ENCODE peak calls at places on chromosomes 6 and 20, in four cellular contexts. One of them, this sample, is unnamed.

GRCh38 chr6:41462980-41463930 is 82.9 kb upstream of the FOXP4 start:
- DNase-seq in left colon: no peak
- DNase-seq in naive thymus-derived CD8-positive, alpha-beta T cell: no peak
- DNase-seq in activated CD4-positive, alpha-beta T cell treated with anti-CD3 and anti-CD28 coated beads, Interleukin-2, amount 50 U/mL, for 4 hours: no peak
- DNase-seq in this sample: peak; percentile 27

GRCh38 chr6:138959521-138959920 is 28.5 kb downstream of the REPS1 start:
- DNase-seq in left colon: no peak
- DNase-seq in naive thymus-derived CD8-positive, alpha-beta T cell: no peak
- DNase-seq in activated CD4-positive, alpha-beta T cell treated with anti-CD3 and anti-CD28 coated beads, Interleukin-2, amount 50 U/mL, for 4 hours: no peak
- DNase-seq in this sample: no peak

GRCh38 chr6:16741112-16742016 is 19.9 kb downstream of the ATXN1 start:
- DNase-seq in left colon: no peak
- DNase-seq in naive thymus-derived CD8-positive, alpha-beta T cell: no peak
- DNase-seq in activated CD4-positive, alpha-beta T cell treated with anti-CD3 and anti-CD28 coated beads, Interleukin-2, amount 50 U/mL, for 4 hours: no peak
- DNase-seq in this sample: no peak

GRCh38 chr6:27890351-27891299 is 21.6 kb downstream of the OR2B2 start:
- DNase-seq in left colon: peak; percentile 77
- DNase-seq in naive thymus-derived CD8-positive, alpha-beta T cell: peak; percentile 78
- DNase-seq in activated CD4-positive, alpha-beta T cell treated with anti-CD3 and anti-CD28 coated beads, Interleukin-2, amount 50 U/mL, for 4 hours: peak; percentile 44
- DNase-seq in this sample: peak; percentile 59

GRCh38 chr6:109363753-109364152 is 18.5 kb downstream of the CD164 start:
- DNase-seq in left colon: no peak
- DNase-seq in naive thymus-derived CD8-positive, alpha-beta T cell: no peak
- DNase-seq in activated CD4-positive, alpha-beta T cell treated with anti-CD3 and anti-CD28 coated beads, Interleukin-2, amount 50 U/mL, for 4 hours: no peak
- DNase-seq in this sample: no peak

GRCh38 chr6:41153992-41154625 is at the start of gene TREML1:
- DNase-seq in left colon: no peak
- DNase-seq in naive thymus-derived CD8-positive, alpha-beta T cell: no peak
- DNase-seq in activated CD4-positive, alpha-beta T cell treated with anti-CD3 and anti-CD28 coated beads, Interleukin-2, amount 50 U/mL, for 4 hours: no peak
- DNase-seq in this sample: no peak

GRCh38 chr6:44099192-44099591 is 28.1 kb downstream of the MRPL14 start:
- DNase-seq in left colon: no peak
- DNase-seq in naive thymus-derived CD8-positive, alpha-beta T cell: no peak
- DNase-seq in activated CD4-positive, alpha-beta T cell treated with anti-CD3 and anti-CD28 coated beads, Interleukin-2, amount 50 U/mL, for 4 hours: no peak
- DNase-seq in this sample: no peak

GRCh38 chr20:34693414-34693813 is 10.7 kb upstream of the TP53INP2 start:
- DNase-seq in left colon: no peak
- DNase-seq in naive thymus-derived CD8-positive, alpha-beta T cell: no peak
- DNase-seq in activated CD4-positive, alpha-beta T cell treated with anti-CD3 and anti-CD28 coated beads, Interleukin-2, amount 50 U/mL, for 4 hours: no peak
- DNase-seq in this sample: no peak

GRCh38 chr20:21433329-21433890 is 36.1 kb upstream of the NKX2-4 start:
- DNase-seq in left colon: no peak
- DNase-seq in naive thymus-derived CD8-positive, alpha-beta T cell: no peak
- DNase-seq in activated CD4-positive, alpha-beta T cell treated with anti-CD3 and anti-CD28 coated beads, Interleukin-2, amount 50 U/mL, for 4 hours: no peak
- DNase-seq in this sample: no peak

GRCh38 chr20:37276494-37277252 is 12.8 kb upstream of the MANBAL start:
- DNase-seq in left colon: peak; percentile 60
- DNase-seq in naive thymus-derived CD8-positive, alpha-beta T cell: no peak
- DNase-seq in activated CD4-positive, alpha-beta T cell treated with anti-CD3 and anti-CD28 coated beads, Interleukin-2, amount 50 U/mL, for 4 hours: no peak
- DNase-seq in this sample: no peak

GRCh38 chr20:48288930-48289507 is 503.7 kb upstream of the SULF2 start:
- DNase-seq in left colon: no peak
- DNase-seq in naive thymus-derived CD8-positive, alpha-beta T cell: no peak
- DNase-seq in activated CD4-positive, alpha-beta T cell treated with anti-CD3 and anti-CD28 coated beads, Interleukin-2, amount 50 U/mL, for 4 hours: no peak
- DNase-seq in this sample: no peak

GRCh38 chr6:89509719-89510339 is 76.9 kb downstream of the ANKRD6 start:
- DNase-seq in left colon: no peak
- DNase-seq in naive thymus-derived CD8-positive, alpha-beta T cell: no peak
- DNase-seq in activated CD4-positive, alpha-beta T cell treated with anti-CD3 and anti-CD28 coated beads, Interleukin-2, amount 50 U/mL, for 4 hours: no peak
- DNase-seq in this sample: no peak

GRCh38 chr6:169215201-169215661 is 38.4 kb downstream of the THBS2 start:
- DNase-seq in left colon: no peak
- DNase-seq in naive thymus-derived CD8-positive, alpha-beta T cell: no peak
- DNase-seq in activated CD4-positive, alpha-beta T cell treated with anti-CD3 and anti-CD28 coated beads, Interleukin-2, amount 50 U/mL, for 4 hours: no peak
- DNase-seq in this sample: no peak

GRCh38 chr6:33579828-33580714 is at the start of gene BAK1:
- DNase-seq in left colon: peak; percentile 96
- DNase-seq in naive thymus-derived CD8-positive, alpha-beta T cell: peak; percentile 80
- DNase-seq in activated CD4-positive, alpha-beta T cell treated with anti-CD3 and anti-CD28 coated beads, Interleukin-2, amount 50 U/mL, for 4 hours: peak; percentile 76
- DNase-seq in this sample: peak; percentile 82

GRCh38 chr20:15320941-15321340 is 983.5 kb upstream of the FLRT3 start:
- DNase-seq in left colon: no peak
- DNase-seq in naive thymus-derived CD8-positive, alpha-beta T cell: no peak
- DNase-seq in activated CD4-positive, alpha-beta T cell treated with anti-CD3 and anti-CD28 coated beads, Interleukin-2, amount 50 U/mL, for 4 hours: no peak
- DNase-seq in this sample: no peak

GRCh38 chr6:33314943-33315752 is 1.3 kb upstream of the TAPBP start:
- DNase-seq in left colon: peak; percentile 86
- DNase-seq in naive thymus-derived CD8-positive, alpha-beta T cell: no peak
- DNase-seq in activated CD4-positive, alpha-beta T cell treated with anti-CD3 and anti-CD28 coated beads, Interleukin-2, amount 50 U/mL, for 4 hours: no peak
- DNase-seq in this sample: peak; percentile 29

GRCh38 chr20:47736570-47737152 is 48.6 kb downstream of the SULF2 start:
- DNase-seq in left colon: no peak
- DNase-seq in naive thymus-derived CD8-positive, alpha-beta T cell: no peak
- DNase-seq in activated CD4-positive, alpha-beta T cell treated with anti-CD3 and anti-CD28 coated beads, Interleukin-2, amount 50 U/mL, for 4 hours: no peak
- DNase-seq in this sample: no peak

GRCh38 chr20:46362931-46363872 is 43.2 kb downstream of the ELMO2 start:
- DNase-seq in left colon: no peak
- DNase-seq in naive thymus-derived CD8-positive, alpha-beta T cell: no peak
- DNase-seq in activated CD4-positive, alpha-beta T cell treated with anti-CD3 and anti-CD28 coated beads, Interleukin-2, amount 50 U/mL, for 4 hours: no peak
- DNase-seq in this sample: no peak

GRCh38 chr6:8082954-8083858 is 19.0 kb upstream of the BLOC1S5 start:
- DNase-seq in left colon: no peak
- DNase-seq in naive thymus-derived CD8-positive, alpha-beta T cell: no peak
- DNase-seq in activated CD4-positive, alpha-beta T cell treated with anti-CD3 and anti-CD28 coated beads, Interleukin-2, amount 50 U/mL, for 4 hours: no peak
- DNase-seq in this sample: no peak

GRCh38 chr20:48186915-48187314 is 401.6 kb upstream of the SULF2 start:
- DNase-seq in left colon: no peak
- DNase-seq in naive thymus-derived CD8-positive, alpha-beta T cell: no peak
- DNase-seq in activated CD4-positive, alpha-beta T cell treated with anti-CD3 and anti-CD28 coated beads, Interleukin-2, amount 50 U/mL, for 4 hours: no peak
- DNase-seq in this sample: no peak

GRCh38 chr6:84329077-84329476 is 101.6 kb upstream of the CEP162 start:
- DNase-seq in left colon: no peak
- DNase-seq in naive thymus-derived CD8-positive, alpha-beta T cell: no peak
- DNase-seq in activated CD4-positive, alpha-beta T cell treated with anti-CD3 and anti-CD28 coated beads, Interleukin-2, amount 50 U/mL, for 4 hours: no peak
- DNase-seq in this sample: no peak

GRCh38 chr6:21996425-21997207 is 300.2 kb downstream of the PRL start:
- DNase-seq in left colon: no peak
- DNase-seq in naive thymus-derived CD8-positive, alpha-beta T cell: no peak
- DNase-seq in activated CD4-positive, alpha-beta T cell treated with anti-CD3 and anti-CD28 coated beads, Interleukin-2, amount 50 U/mL, for 4 hours: no peak
- DNase-seq in this sample: no peak

GRCh38 chr6:11292291-11292552 is 59.8 kb upstream of the NEDD9 start:
- DNase-seq in left colon: no peak
- DNase-seq in naive thymus-derived CD8-positive, alpha-beta T cell: no peak
- DNase-seq in activated CD4-positive, alpha-beta T cell treated with anti-CD3 and anti-CD28 coated beads, Interleukin-2, amount 50 U/mL, for 4 hours: no peak
- DNase-seq in this sample: no peak

GRCh38 chr6:70398783-70399730 is 14.3 kb upstream of the FAM135A start:
- DNase-seq in left colon: peak; percentile 68
- DNase-seq in naive thymus-derived CD8-positive, alpha-beta T cell: no peak
- DNase-seq in activated CD4-positive, alpha-beta T cell treated with anti-CD3 and anti-CD28 coated beads, Interleukin-2, amount 50 U/mL, for 4 hours: no peak
- DNase-seq in this sample: no peak

GRCh38 chr20:4227085-4227821 is 211.9 kb upstream of the RNF24 start:
- DNase-seq in left colon: no peak
- DNase-seq in naive thymus-derived CD8-positive, alpha-beta T cell: no peak
- DNase-seq in activated CD4-positive, alpha-beta T cell treated with anti-CD3 and anti-CD28 coated beads, Interleukin-2, amount 50 U/mL, for 4 hours: no peak
- DNase-seq in this sample: no peak

GRCh38 chr6:106185626-106186025 is 99.5 kb downstream of the PRDM1 start:
- DNase-seq in left colon: no peak
- DNase-seq in naive thymus-derived CD8-positive, alpha-beta T cell: no peak
- DNase-seq in activated CD4-positive, alpha-beta T cell treated with anti-CD3 and anti-CD28 coated beads, Interleukin-2, amount 50 U/mL, for 4 hours: no peak
- DNase-seq in this sample: no peak

GRCh38 chr6:111983197-111983596 is 70.7 kb upstream of the CCN6 start:
- DNase-seq in left colon: no peak
- DNase-seq in naive thymus-derived CD8-positive, alpha-beta T cell: no peak
- DNase-seq in activated CD4-positive, alpha-beta T cell treated with anti-CD3 and anti-CD28 coated beads, Interleukin-2, amount 50 U/mL, for 4 hours: no peak
- DNase-seq in this sample: no peak

GRCh38 chr20:4412216-4412615 is 309.5 kb upstream of the PRND start:
- DNase-seq in left colon: no peak
- DNase-seq in naive thymus-derived CD8-positive, alpha-beta T cell: no peak
- DNase-seq in activated CD4-positive, alpha-beta T cell treated with anti-CD3 and anti-CD28 coated beads, Interleukin-2, amount 50 U/mL, for 4 hours: no peak
- DNase-seq in this sample: no peak

GRCh38 chr6:169188051-169188863 is 65.4 kb downstream of the THBS2 start:
- DNase-seq in left colon: no peak
- DNase-seq in naive thymus-derived CD8-positive, alpha-beta T cell: no peak
- DNase-seq in activated CD4-positive, alpha-beta T cell treated with anti-CD3 and anti-CD28 coated beads, Interleukin-2, amount 50 U/mL, for 4 hours: no peak
- DNase-seq in this sample: no peak

GRCh38 chr6:105794263-105794662 is 291.9 kb upstream of the PRDM1 start:
- DNase-seq in left colon: peak; percentile 64
- DNase-seq in naive thymus-derived CD8-positive, alpha-beta T cell: no peak
- DNase-seq in activated CD4-positive, alpha-beta T cell treated with anti-CD3 and anti-CD28 coated beads, Interleukin-2, amount 50 U/mL, for 4 hours: no peak
- DNase-seq in this sample: no peak

GRCh38 chr6:157232161-157232895 is 91.0 kb downstream of the TMEM242 start:
- DNase-seq in left colon: no peak
- DNase-seq in naive thymus-derived CD8-positive, alpha-beta T cell: no peak
- DNase-seq in activated CD4-positive, alpha-beta T cell treated with anti-CD3 and anti-CD28 coated beads, Interleukin-2, amount 50 U/mL, for 4 hours: no peak
- DNase-seq in this sample: no peak

GRCh38 chr6:116572162-116572561 is 858 bp downstream of the RWDD1 start:
- DNase-seq in left colon: peak; percentile 59
- DNase-seq in naive thymus-derived CD8-positive, alpha-beta T cell: no peak
- DNase-seq in activated CD4-positive, alpha-beta T cell treated with anti-CD3 and anti-CD28 coated beads, Interleukin-2, amount 50 U/mL, for 4 hours: no peak
- DNase-seq in this sample: no peak

GRCh38 chr6:320351-321157 is 28.3 kb downstream of the DUSP22 start:
- DNase-seq in left colon: peak; percentile 27
- DNase-seq in naive thymus-derived CD8-positive, alpha-beta T cell: no peak
- DNase-seq in activated CD4-positive, alpha-beta T cell treated with anti-CD3 and anti-CD28 coated beads, Interleukin-2, amount 50 U/mL, for 4 hours: no peak
- DNase-seq in this sample: no peak

This sample was measured in activated CD8-positive, alpha-beta memory T cell treated with anti-CD3 and anti-CD28 coated beads, Interleukin-2, amount 50 U/mL, for 4 hours.